ENCODE peak calls at places on chromosomes 2 and 18, in six cellular contexts. M, J, R, N, C and A are unnamed samples.

GRCh38 chr2:28766070-28766469 is 14.4 kb downstream of the PPP1CB start:
- DNase-seq in N (no peak), J (no peak), M (no peak), C (no peak), R (no peak), A (no peak)

GRCh38 chr2:13067508-13067907 is 350.8 kb downstream of the TRIB2 start:
- DNase-seq in M (no peak), N (no peak), C (no peak), J (no peak), R (no peak), A (no peak)

GRCh38 chr2:81328968-81329367 is 1024.4 kb upstream of the LRRTM1 start:
- DNase-seq in M (no peak), N (no peak), J (no peak), C (no peak), R (no peak), A (no peak)

GRCh38 chr2:172084734-172085459 is 410 bp upstream of the DLX1 start:
- DNase-seq in C (peak), N (peak), R (peak), J (peak), M (no peak), A (peak)

GRCh38 chr2:58702302-58702696 is 461.2 kb upstream of the FANCL start:
- DNase-seq in R (no peak), N (no peak), M (no peak), C (peak), J (no peak), A (peak)

GRCh38 chr2:23618696-23619530 is 233.9 kb downstream of the KLHL29 start:
- DNase-seq in N (no peak), M (no peak), R (no peak), C (no peak), J (no peak), A (no peak)

GRCh38 chr2:67462741-67463496 is 65.8 kb downstream of the ETAA1 start:
- DNase-seq in J (no peak), C (no peak), N (no peak), R (no peak), M (no peak), A (no peak)

GRCh38 chr2:166453995-166454595 is 40.0 kb downstream of the SCN7A start:
- DNase-seq in C (no peak), M (no peak), R (no peak), J (no peak), N (no peak), A (no peak)

GRCh38 chr2:32678825-32679224 is 51.0 kb downstream of the TTC27 start:
- DNase-seq in J (no peak), N (no peak), M (no peak), C (no peak), R (peak), A (peak)

GRCh38 chr2:168661404-168661869 is 141.0 kb upstream of the NOSTRIN start:
- DNase-seq in J (no peak), R (no peak), C (no peak), N (no peak), M (no peak), A (no peak)

GRCh38 chr18:10122116-10122515 is 208.3 kb downstream of the VAPA start:
- DNase-seq in R (no peak), C (no peak), M (no peak), J (no peak), N (no peak), A (no peak)

GRCh38 chr2:170365003-170365402 is 187.1 kb downstream of the MYO3B start:
- DNase-seq in C (no peak), J (no peak), N (no peak), M (no peak), R (no peak), A (no peak)

GRCh38 chr2:65227471-65228248 is at the start of gene ACTR2:
- DNase-seq in J (peak), C (peak), R (peak), M (peak), N (peak), A (peak)

GRCh38 chr18:32478818-32479217 is 8.1 kb upstream of the GAREM1 start:
- DNase-seq in C (no peak), N (no peak), R (no peak), J (no peak), M (no peak), A (no peak)

GRCh38 chr18:32847719-32848118 is 74.9 kb upstream of the KLHL14 start:
- DNase-seq in N (no peak), M (no peak), J (no peak), R (no peak), C (no peak), A (no peak)

GRCh38 chr2:30717081-30717650 is 90.1 kb downstream of the CAPN13 start:
- DNase-seq in M (no peak), C (no peak), J (no peak), N (no peak), R (no peak), A (no peak)

GRCh38 chr2:218999021-218999880 is 6.0 kb upstream of the CRYBA2 start:
- DNase-seq in C (no peak), M (no peak), J (peak), N (no peak), R (no peak), A (no peak)

GRCh38 chr2:37080231-37080630 is 3.9 kb downstream of the HEATR5B start:
- DNase-seq in R (no peak), N (peak), M (no peak), C (no peak), J (no peak), A (peak)

GRCh38 chr2:74537140-74537539 is 7.4 kb downstream of the HTRA2 start:
- DNase-seq in R (no peak), N (no peak), J (no peak), C (no peak), M (no peak), A (no peak)

GRCh38 chr2:84889332-84889731 is 8.4 kb upstream of the TRABD2A start:
- DNase-seq in N (no peak), J (no peak), R (no peak), C (no peak), M (no peak), A (no peak)

GRCh38 chr2:108534577-108535379 is 508 bp downstream of the LIMS1 start:
- DNase-seq in N (peak), J (peak), C (peak), R (peak), M (no peak), A (peak)

GRCh38 chr2:9744256-9745004 is 98.8 kb upstream of the TAF1B start:
- DNase-seq in M (no peak), C (no peak), N (no peak), J (no peak), R (no peak), A (no peak)

GRCh38 chr2:26249625-26250024 is 4.9 kb downstream of the HADHB start:
- DNase-seq in R (no peak), N (no peak), M (no peak), C (no peak), J (no peak), A (no peak)

GRCh38 chr2:26255735-26256384 is 11.1 kb downstream of the HADHB start:
- DNase-seq in J (no peak), M (no peak), C (no peak), R (no peak), N (no peak), A (peak)

GRCh38 chr2:26246818-26247217 is 2.1 kb downstream of the HADHB start:
- DNase-seq in R (peak), M (peak), J (peak), N (peak), C (no peak), A (no peak)

DNA sequence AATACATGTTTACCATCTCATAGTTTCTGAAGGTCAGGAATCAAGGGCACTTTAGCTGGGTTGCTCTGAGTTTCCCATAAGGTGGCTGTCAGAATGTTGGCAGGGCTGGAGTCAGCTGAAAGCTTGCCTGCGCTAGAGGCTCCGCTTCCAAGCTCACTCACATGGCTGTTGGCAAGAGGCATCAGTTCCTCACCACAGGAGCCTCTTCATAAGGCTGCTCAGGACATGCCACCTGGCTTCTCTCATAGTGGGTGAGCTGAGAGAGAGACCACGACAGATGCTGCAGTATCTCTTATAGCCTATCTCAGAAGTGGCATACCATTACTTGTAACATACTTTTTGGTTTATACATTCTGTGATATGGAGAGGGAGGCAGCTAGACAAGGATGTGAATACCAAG is 7.2 kb downstream of the HADHB start:
- DNase-seq in N (no peak), M (no peak), C (no peak), R (no peak), J (no peak), A (no peak)
- TF ChIP-seq MYC in N (no peak), M (no peak), C (no peak), R (no peak), J (no peak), A (no peak)

DNA sequence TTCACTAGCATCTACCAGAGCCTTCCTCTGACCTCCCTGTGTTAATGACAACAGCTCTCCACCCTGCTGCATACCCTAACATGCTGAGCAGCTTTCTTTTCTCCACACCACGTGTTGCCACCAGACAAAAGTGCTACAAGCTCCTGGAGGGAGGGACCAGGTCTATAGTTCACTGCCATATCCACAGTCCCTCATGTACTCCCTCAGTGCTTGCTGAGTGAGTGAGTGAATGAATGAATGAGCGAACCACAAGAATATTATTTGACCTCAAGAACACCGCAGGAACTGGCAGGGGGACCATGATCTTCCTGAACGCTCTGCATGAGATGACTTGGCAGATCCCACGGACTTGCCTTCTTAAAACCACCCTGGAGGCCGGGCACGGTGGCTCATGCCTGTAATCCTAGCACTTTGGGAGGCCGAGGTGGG is 47.4 kb upstream of the CAB39 start:
- DNase-seq in R (no peak), N (peak), M (peak), J (no peak), C (no peak), A (no peak)
- TF ChIP-seq MYC in R (no peak), N (no peak), M (no peak), J (no peak), C (no peak), A (no peak)

DNA sequence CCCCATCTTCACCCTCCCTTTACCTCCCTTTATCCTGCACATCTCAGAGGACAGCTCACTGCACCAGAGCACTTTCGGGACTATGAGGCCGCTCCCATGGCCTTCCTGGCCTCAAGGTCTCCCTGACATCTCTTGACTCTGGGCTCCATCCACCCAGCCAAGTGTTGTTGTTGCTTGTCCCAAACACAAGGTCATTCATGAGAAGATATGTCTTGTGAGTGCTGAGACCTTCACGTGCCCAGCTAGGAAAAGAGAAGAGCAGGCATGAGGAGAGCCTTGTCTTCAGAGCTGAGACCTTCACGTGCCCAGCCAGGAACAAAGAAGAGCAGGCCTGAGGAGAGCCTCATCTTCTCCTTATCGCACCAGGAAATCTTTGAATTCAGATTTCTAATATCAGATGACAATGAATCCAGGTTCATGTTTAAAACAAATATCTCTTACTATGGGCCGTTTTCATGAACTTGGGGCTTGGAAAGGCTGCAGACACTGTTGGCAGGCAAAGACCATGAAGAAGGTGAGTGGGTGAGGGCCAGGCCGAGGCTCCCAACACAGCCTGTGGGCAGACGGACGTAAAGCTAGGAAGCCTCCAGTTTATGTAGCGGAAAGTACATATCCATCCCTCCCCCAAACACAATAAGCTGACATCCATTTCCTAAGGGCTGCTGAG is 256.1 kb downstream of the NDUFA10 start:
- DNase-seq in M (no peak), J (no peak), R (no peak), C (no peak), N (no peak), A (no peak)
- TF ChIP-seq MYC in M (no peak), J (no peak), R (no peak), C (no peak), N (no peak), A (no peak)

DNA sequence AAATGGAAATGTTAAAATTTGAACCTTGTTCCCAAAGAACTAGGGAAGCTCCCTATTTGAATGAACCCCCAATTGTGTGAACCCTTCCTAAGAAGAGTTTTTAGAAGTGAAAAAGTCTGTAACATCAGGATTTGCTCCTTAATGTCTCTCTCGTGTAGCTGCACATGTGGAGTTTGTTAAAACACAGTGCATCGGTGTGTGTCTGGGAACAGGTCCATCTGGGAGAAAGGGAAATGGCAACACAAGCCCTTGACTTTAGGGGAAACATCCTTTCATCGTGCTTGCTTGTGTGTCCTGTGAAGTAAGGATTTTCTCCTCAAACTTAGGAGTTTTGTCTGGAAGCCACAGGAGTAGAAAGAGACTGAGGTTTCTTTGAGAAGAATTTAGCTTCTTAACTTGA is 203.9 kb downstream of the PRKCE start:
- DNase-seq in N (no peak), J (no peak), R (no peak), C (no peak), M (no peak), A (no peak)
- TF ChIP-seq MYC in N (no peak), J (no peak), R (no peak), C (no peak), M (no peak), A (no peak)

DNA sequence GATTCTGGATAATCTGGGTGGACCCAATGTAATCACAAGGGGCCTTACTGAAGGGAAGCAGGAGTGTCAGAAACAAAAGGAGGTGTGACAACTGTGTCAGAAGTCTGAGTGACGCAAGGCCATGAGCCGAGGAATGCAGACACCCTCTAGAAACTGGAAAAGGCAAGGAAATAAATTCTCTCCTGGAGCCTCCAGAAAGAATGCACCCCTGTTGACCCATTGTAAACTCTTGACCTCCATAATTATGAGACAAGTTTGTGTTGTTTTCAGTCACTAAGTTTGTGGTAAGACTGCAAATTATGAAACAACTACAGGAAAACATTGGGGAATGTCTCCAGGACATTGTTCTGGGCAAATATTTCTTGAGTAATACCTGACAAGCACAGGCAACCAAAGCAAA is 47.3 kb upstream of the B3GNT7 start:
- DNase-seq in C (peak), J (no peak), M (no peak), N (no peak), R (peak), A (no peak)
- TF ChIP-seq MYC in C (no peak), J (no peak), M (no peak), N (no peak), R (no peak), A (no peak)

GRCh38 chr2:68835636-68836035 is 35.6 kb downstream of the BMP10 start:
- DNase-seq in C (no peak), R (no peak), M (no peak), N (peak), J (no peak), A (no peak)
- TF ChIP-seq MYC in C (no peak), R (no peak), M (no peak), N (no peak), J (no peak), A (no peak)

GRCh38 chr2:40625849-40626248 is 174.0 kb upstream of the SLC8A1 start:
- DNase-seq in M (no peak), R (no peak), J (no peak), N (peak), C (no peak), A (peak)
- TF ChIP-seq MYC in M (no peak), R (no peak), J (no peak), N (no peak), C (no peak), A (no peak)